ENCODE peak calls at places on chromosome 7, in six cellular contexts. One of them, this sample, is unnamed.
A peak's percentile ranks its signal among the peaks of the same experiment; 100 is the strongest.

GRCh38 chr7:140673770-140674155 is 1.0 kb downstream of the ADCK2 start:
- DNase-seq in esophagus squamous epithelium: no peak
- DNase-seq in iPS DF 6.9: no peak
- DNase-seq in ovary: no peak
- DNase-seq in Karpas-422: no peak
- DNase-seq in ascending aorta: no peak
- DNase-seq in this sample: no peak

GRCh38 chr7:52936750-52937149 is 98.7 kb upstream of the POM121L12 start:
- DNase-seq in esophagus squamous epithelium: no peak
- DNase-seq in iPS DF 6.9: no peak
- DNase-seq in ovary: no peak
- DNase-seq in Karpas-422: no peak
- DNase-seq in ascending aorta: no peak
- DNase-seq in this sample: no peak

GRCh38 chr7:112056409-112056808 is 149.8 kb downstream of the DOCK4 start:
- DNase-seq in esophagus squamous epithelium: no peak
- DNase-seq in iPS DF 6.9: no peak
- DNase-seq in ovary: no peak
- DNase-seq in Karpas-422: no peak
- DNase-seq in ascending aorta: no peak
- DNase-seq in this sample: no peak

GRCh38 chr7:112987171-112987570 is 99.5 kb downstream of the GPR85 start:
- DNase-seq in esophagus squamous epithelium: no peak
- DNase-seq in iPS DF 6.9: no peak
- DNase-seq in ovary: no peak
- DNase-seq in Karpas-422: no peak
- DNase-seq in ascending aorta: no peak
- DNase-seq in this sample: no peak

GRCh38 chr7:65390588-65390987 is 16.9 kb downstream of the ZNF92 start:
- DNase-seq in esophagus squamous epithelium: no peak
- DNase-seq in iPS DF 6.9: no peak
- DNase-seq in ovary: no peak
- DNase-seq in Karpas-422: peak; percentile 17
- DNase-seq in ascending aorta: no peak
- DNase-seq in this sample: no peak

GRCh38 chr7:121341933-121342332 is 13.1 kb downstream of the WNT16 start:
- DNase-seq in esophagus squamous epithelium: no peak
- DNase-seq in iPS DF 6.9: no peak
- DNase-seq in ovary: no peak
- DNase-seq in Karpas-422: no peak
- DNase-seq in ascending aorta: no peak
- DNase-seq in this sample: no peak

GRCh38 chr7:26202019-26202985 is 757 bp downstream of the CBX3 start:
- DNase-seq in esophagus squamous epithelium: no peak
- DNase-seq in iPS DF 6.9: no peak
- DNase-seq in ovary: peak; percentile 71
- DNase-seq in Karpas-422: peak; percentile 78
- DNase-seq in ascending aorta: peak; percentile 70
- DNase-seq in this sample: peak; percentile 56

GRCh38 chr7:70259497-70259896 is 661.2 kb downstream of the AUTS2 start:
- DNase-seq in esophagus squamous epithelium: no peak
- DNase-seq in iPS DF 6.9: no peak
- DNase-seq in ovary: no peak
- DNase-seq in Karpas-422: no peak
- DNase-seq in ascending aorta: peak; percentile 65
- DNase-seq in this sample: no peak

GRCh38 chr7:73827568-73828106 is 3.2 kb upstream of the CLDN4 start:
- DNase-seq in esophagus squamous epithelium: no peak
- DNase-seq in iPS DF 6.9: no peak
- DNase-seq in ovary: no peak
- DNase-seq in Karpas-422: no peak
- DNase-seq in ascending aorta: no peak
- DNase-seq in this sample: no peak

GRCh38 chr7:149878523-149878921 is 4.8 kb downstream of the ATP6V0E2 start:
- DNase-seq in esophagus squamous epithelium: no peak
- DNase-seq in iPS DF 6.9: no peak
- DNase-seq in ovary: no peak
- DNase-seq in Karpas-422: no peak
- DNase-seq in ascending aorta: no peak
- DNase-seq in this sample: no peak

GRCh38 chr7:99428972-99429566 is 9.5 kb downstream of the PTCD1 start:
- DNase-seq in esophagus squamous epithelium: no peak
- DNase-seq in iPS DF 6.9: no peak
- DNase-seq in ovary: no peak
- DNase-seq in Karpas-422: no peak
- DNase-seq in ascending aorta: no peak
- DNase-seq in this sample: no peak

GRCh38 chr7:21253740-21254687 is 173.9 kb upstream of the SP4 start:
- DNase-seq in esophagus squamous epithelium: no peak
- DNase-seq in iPS DF 6.9: peak; percentile 55
- DNase-seq in ovary: no peak
- DNase-seq in Karpas-422: peak; percentile 63
- DNase-seq in ascending aorta: no peak
- DNase-seq in this sample: no peak

GRCh38 chr7:16986775-16987174 is 105.0 kb upstream of the AGR3 start:
- DNase-seq in esophagus squamous epithelium: no peak
- DNase-seq in iPS DF 6.9: no peak
- DNase-seq in ovary: no peak
- DNase-seq in Karpas-422: no peak
- DNase-seq in ascending aorta: no peak
- DNase-seq in this sample: no peak

GRCh38 chr7:155998766-155999630 is 186.7 kb upstream of the SHH start:
- DNase-seq in esophagus squamous epithelium: no peak
- DNase-seq in iPS DF 6.9: no peak
- DNase-seq in ovary: no peak
- DNase-seq in Karpas-422: no peak
- DNase-seq in ascending aorta: no peak
- DNase-seq in this sample: no peak

GRCh38 chr7:27873981-27874957 is 134.3 kb downstream of the TAX1BP1 start:
- DNase-seq in esophagus squamous epithelium: no peak
- DNase-seq in iPS DF 6.9: no peak
- DNase-seq in ovary: no peak
- DNase-seq in Karpas-422: no peak
- DNase-seq in ascending aorta: no peak
- DNase-seq in this sample: peak; percentile 61

GRCh38 chr7:112006071-112006470 is 200.1 kb downstream of the DOCK4 start:
- DNase-seq in esophagus squamous epithelium: no peak
- DNase-seq in iPS DF 6.9: no peak
- DNase-seq in ovary: no peak
- DNase-seq in Karpas-422: no peak
- DNase-seq in ascending aorta: no peak
- DNase-seq in this sample: no peak

GRCh38 chr7:28732037-28732869 is 225.9 kb downstream of the TRIL start:
- DNase-seq in esophagus squamous epithelium: no peak
- DNase-seq in iPS DF 6.9: no peak
- DNase-seq in ovary: peak; percentile 40
- DNase-seq in Karpas-422: no peak
- DNase-seq in ascending aorta: peak; percentile 66
- DNase-seq in this sample: peak; percentile 52

GRCh38 chr7:94436018-94436604 is 41.4 kb downstream of the COL1A2 start:
- DNase-seq in esophagus squamous epithelium: no peak
- DNase-seq in iPS DF 6.9: peak; percentile 35
- DNase-seq in ovary: peak; percentile 84
- DNase-seq in Karpas-422: peak; percentile 83
- DNase-seq in ascending aorta: peak; percentile 82
- DNase-seq in this sample: peak; percentile 80

GRCh38 chr7:96034940-96035727 is 262.8 kb downstream of the DYNC1I1 start:
- DNase-seq in esophagus squamous epithelium: no peak
- DNase-seq in iPS DF 6.9: no peak
- DNase-seq in ovary: no peak
- DNase-seq in Karpas-422: no peak
- DNase-seq in ascending aorta: no peak
- DNase-seq in this sample: no peak

GRCh38 chr7:50679218-50680007 is 103.3 kb downstream of the GRB10 start:
- DNase-seq in esophagus squamous epithelium: no peak
- DNase-seq in iPS DF 6.9: no peak
- DNase-seq in ovary: no peak
- DNase-seq in Karpas-422: peak; percentile 84
- DNase-seq in ascending aorta: no peak
- DNase-seq in this sample: no peak

GRCh38 chr7:75993689-75994387 is 557 bp downstream of the TMEM120A start:
- DNase-seq in esophagus squamous epithelium: no peak
- DNase-seq in iPS DF 6.9: no peak
- DNase-seq in ovary: peak; percentile 83
- DNase-seq in Karpas-422: peak; percentile 60
- DNase-seq in ascending aorta: peak; percentile 93
- DNase-seq in this sample: peak; percentile 88

GRCh38 chr7:158508802-158509385 is 78.7 kb downstream of the PTPRN2 start:
- DNase-seq in esophagus squamous epithelium: no peak
- DNase-seq in iPS DF 6.9: no peak
- DNase-seq in ovary: no peak
- DNase-seq in Karpas-422: no peak
- DNase-seq in ascending aorta: no peak
- DNase-seq in this sample: no peak

GRCh38 chr7:11831383-11831726 is 643 bp downstream of the THSD7A start:
- DNase-seq in esophagus squamous epithelium: no peak
- DNase-seq in iPS DF 6.9: no peak
- DNase-seq in ovary: no peak
- DNase-seq in Karpas-422: no peak
- DNase-seq in ascending aorta: no peak
- DNase-seq in this sample: no peak

GRCh38 chr7:107661081-107661864 is 645 bp downstream of the SLC26A4 start:
- DNase-seq in esophagus squamous epithelium: no peak
- DNase-seq in iPS DF 6.9: no peak
- DNase-seq in ovary: peak; percentile 45
- DNase-seq in Karpas-422: no peak
- DNase-seq in ascending aorta: peak; percentile 73
- DNase-seq in this sample: peak; percentile 66

GRCh38 chr7:150838965-150839650 is 13.2 kb upstream of the AOC1 start:
- DNase-seq in esophagus squamous epithelium: no peak
- DNase-seq in iPS DF 6.9: no peak
- DNase-seq in ovary: peak; percentile 68
- DNase-seq in Karpas-422: no peak
- DNase-seq in ascending aorta: no peak
- DNase-seq in this sample: no peak

GRCh38 chr7:38920731-38921130 is 11.7 kb upstream of the VPS41 start:
- DNase-seq in esophagus squamous epithelium: no peak
- DNase-seq in iPS DF 6.9: no peak
- DNase-seq in ovary: no peak
- DNase-seq in Karpas-422: no peak
- DNase-seq in ascending aorta: no peak
- DNase-seq in this sample: no peak

GRCh38 chr7:43590862-43591550 is 8.1 kb downstream of the STK17A start:
- DNase-seq in esophagus squamous epithelium: no peak
- DNase-seq in iPS DF 6.9: no peak
- DNase-seq in ovary: no peak
- DNase-seq in Karpas-422: no peak
- DNase-seq in ascending aorta: no peak
- DNase-seq in this sample: no peak

GRCh38 chr7:159096736-159097581 is 47.7 kb downstream of the VIPR2 start:
- DNase-seq in esophagus squamous epithelium: no peak
- DNase-seq in iPS DF 6.9: no peak
- DNase-seq in ovary: peak; percentile 15
- DNase-seq in Karpas-422: no peak
- DNase-seq in ascending aorta: peak; percentile 93
- DNase-seq in this sample: peak; percentile 60

GRCh38 chr7:101539784-101540183 is 89.3 kb downstream of the MYL10 start:
- DNase-seq in esophagus squamous epithelium: no peak
- DNase-seq in iPS DF 6.9: no peak
- DNase-seq in ovary: no peak
- DNase-seq in Karpas-422: no peak
- DNase-seq in ascending aorta: no peak
- DNase-seq in this sample: no peak
- H3K36me3 ChIP-seq in esophagus squamous epithelium: no peaks in the 10 kb centered on the region
- H3K36me3 ChIP-seq in iPS DF 6.9: no peaks in the 10 kb centered on the region
- H3K36me3 ChIP-seq in ovary: no peaks in the 10 kb centered on the region
- H3K36me3 ChIP-seq in Karpas-422: no peaks in the 10 kb centered on the region
- H3K36me3 ChIP-seq in ascending aorta: no peaks in the 10 kb centered on the region
- H3K36me3 ChIP-seq in this sample: no peaks in the 10 kb centered on the region

DNA sequence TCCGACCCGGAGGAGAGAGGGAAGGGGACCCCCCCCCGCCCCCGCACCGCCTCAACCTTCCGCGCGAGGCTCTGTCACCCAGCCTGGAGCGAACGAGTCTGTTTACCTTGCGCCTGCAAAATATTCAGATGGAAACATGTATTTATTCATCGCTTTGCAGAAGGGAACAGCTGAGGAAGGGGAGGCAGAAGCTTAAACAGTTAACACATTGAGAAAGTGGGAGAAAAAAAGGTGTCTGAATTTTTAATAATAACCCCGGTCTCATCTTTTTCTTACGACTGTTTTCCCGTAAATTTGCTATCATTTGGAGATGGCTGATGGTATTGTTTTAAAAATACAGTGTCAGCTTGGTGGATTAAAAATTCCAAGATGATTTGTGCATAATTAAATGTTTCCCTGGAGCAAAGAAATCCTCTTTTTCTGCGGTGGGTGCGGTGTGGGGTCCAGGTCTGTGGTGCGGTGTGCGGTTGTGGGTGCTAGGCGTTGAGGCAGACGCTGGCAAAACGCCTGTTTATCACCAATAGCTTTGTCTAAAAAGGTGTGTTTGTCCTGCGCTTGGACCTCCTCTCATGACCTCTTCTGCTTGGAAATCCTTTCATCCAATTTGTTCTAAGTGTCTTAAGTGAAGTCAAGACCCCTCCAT is 1.5 kb downstream of the UNCX start:
- DNase-seq in esophagus squamous epithelium: no peak
- DNase-seq in iPS DF 6.9: no peak
- DNase-seq in ovary: no peak
- DNase-seq in Karpas-422: no peak
- DNase-seq in ascending aorta: no peak
- DNase-seq in this sample: no peak
- H3K27me3 ChIP-seq in esophagus squamous epithelium: peaks cover 62% of the 10 kb centered on the region
- H3K27me3 ChIP-seq in iPS DF 6.9: peaks cover 73% of the 10 kb centered on the region
- H3K27me3 ChIP-seq in ovary: peaks cover 19% of the 10 kb centered on the region
- H3K27me3 ChIP-seq in Karpas-422: no peaks in the 10 kb centered on the region
- H3K27me3 ChIP-seq in ascending aorta: peaks cover 60% of the 10 kb centered on the region
- H3K27me3 ChIP-seq in this sample: peaks cover 97% of the 10 kb centered on the region

GRCh38 chr7:44984478-44984758 is 5.6 kb upstream of the MYO1G start:
- DNase-seq in esophagus squamous epithelium: no peak
- DNase-seq in iPS DF 6.9: no peak
- DNase-seq in ovary: no peak
- DNase-seq in Karpas-422: no peak
- DNase-seq in ascending aorta: no peak
- DNase-seq in this sample: no peak
- H3K36me3 ChIP-seq in esophagus squamous epithelium: peaks cover 5% of the 10 kb centered on the region
- H3K36me3 ChIP-seq in iPS DF 6.9: peaks cover 29% of the 10 kb centered on the region
- H3K36me3 ChIP-seq in ovary: no peaks in the 10 kb centered on the region
- H3K36me3 ChIP-seq in Karpas-422: peaks cover 39% of the 10 kb centered on the region
- H3K36me3 ChIP-seq in ascending aorta: peaks cover 24% of the 10 kb centered on the region
- H3K36me3 ChIP-seq in this sample: peaks cover 41% of the 10 kb centered on the region

DNA sequence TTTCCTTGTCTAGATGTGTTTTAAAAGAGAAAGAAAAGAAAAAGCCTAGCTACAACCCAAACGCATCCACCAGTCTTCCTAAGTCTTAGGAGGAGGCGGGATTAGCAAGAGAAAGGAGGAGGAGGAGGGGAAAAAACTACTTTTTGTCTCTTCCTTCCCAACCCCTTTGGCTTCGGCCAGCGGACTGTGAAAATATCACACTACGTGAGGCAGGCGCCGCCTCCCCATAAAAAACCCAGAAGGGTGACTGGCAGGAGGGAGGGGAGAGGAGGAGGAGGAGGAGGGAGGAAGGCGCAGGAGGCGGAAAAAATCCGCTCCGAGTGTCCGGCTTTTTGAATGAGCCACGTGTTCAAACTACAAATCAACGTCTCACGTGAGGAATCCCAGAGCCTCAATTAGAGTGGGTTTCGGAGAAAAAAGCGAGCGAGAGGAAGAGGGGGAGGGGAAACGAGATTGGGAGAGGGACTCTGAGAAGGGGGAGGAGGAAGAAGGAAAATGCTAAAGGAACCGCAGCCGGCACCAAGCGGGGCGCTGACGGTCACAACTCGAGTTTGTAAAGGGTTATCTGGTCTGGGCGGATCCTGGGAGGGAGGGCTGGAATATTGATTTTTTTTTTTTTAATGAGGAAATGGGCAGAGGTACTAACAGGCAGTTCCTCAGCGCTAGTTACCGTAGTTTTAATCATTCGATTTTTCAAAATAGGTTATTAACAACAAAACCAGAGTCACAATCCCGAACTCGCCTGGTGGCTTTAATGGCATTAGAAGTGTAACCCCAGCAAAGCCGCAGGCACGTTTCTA is at the start of gene IGF2BP3:
- DNase-seq in esophagus squamous epithelium: no peak
- DNase-seq in iPS DF 6.9: peak; percentile 88
- DNase-seq in ovary: no peak
- DNase-seq in Karpas-422: peak; percentile 98
- DNase-seq in ascending aorta: no peak
- DNase-seq in this sample: no peak
- H3K27me3 ChIP-seq in esophagus squamous epithelium: peaks cover 49% of the 10 kb centered on the region
- H3K27me3 ChIP-seq in iPS DF 6.9: no peaks in the 10 kb centered on the region
- H3K27me3 ChIP-seq in ovary: peaks cover 20% of the 10 kb centered on the region
- H3K27me3 ChIP-seq in Karpas-422: no peaks in the 10 kb centered on the region
- H3K27me3 ChIP-seq in ascending aorta: peaks cover 61% of the 10 kb centered on the region
- H3K27me3 ChIP-seq in this sample: peaks cover 100% of the 10 kb centered on the region